ENCODE peak calls at places on chromosome 10, in ten cellular contexts. H is CD4-positive, alpha-beta memory T cell; C is NCI-H1105 treated with DMSO at 0.1 percent for 48 hours; I is stimulated activated CD4-positive, alpha-beta T cell treated with anti-CD3 and anti-CD28 coated beads, Interleukin-15, amount 100 ng/mL, for 24 hours; D is stimulated activated CD8-positive, alpha-beta memory T cell treated with anti-CD3 and anti-CD28 coated beads, Interleukin-12 subunit alpha, Interleukin-12 subunit beta, amount 100 ng/mL, for 4 hours; M is RWPE1; V is hepatic stellate cell; O is kidney; T is spleen; G is Calu3. J is an unnamed sample.
A peak's percentile ranks its signal among the peaks of the same experiment; 100 is the strongest.

GRCh38 chr10:92149261-92149660 is 141.6 kb downstream of the CPEB3 start:
- DNase-seq in M (no peak), V (no peak), H (no peak), T (no peak), I (no peak), O (no peak), G (no peak), D (no peak), C (no peak), J (no peak)

GRCh38 chr10:42488416-42488815 is 150.0 kb downstream of the ZNF33B start:
- DNase-seq in C (no peak), I (no peak), M (no peak), T (no peak), D (no peak), O (no peak), V (peak; percentile 27), G (no peak), H (no peak), J (no peak)

GRCh38 chr10:3978174-3978573 is 193.2 kb upstream of the KLF6 start:
- DNase-seq in O (no peak), V (no peak), I (no peak), C (no peak), M (peak; percentile 8), G (no peak), D (no peak), H (no peak), T (no peak), J (no peak)

GRCh38 chr10:131107970-131108369 is 203.6 kb downstream of the TCERG1L start:
- DNase-seq in D (no peak), G (no peak), O (no peak), I (no peak), C (no peak), M (no peak), H (no peak), V (no peak), T (no peak), J (no peak)

GRCh38 chr10:32147730-32148129 is 91.5 kb upstream of the KIF5B start:
- DNase-seq in C (no peak), V (no peak), D (no peak), M (no peak), I (no peak), O (no peak), T (no peak), H (no peak), G (no peak), J (no peak)

GRCh38 chr10:55233505-55233904 is 432.5 kb upstream of the PCDH15 start:
- DNase-seq in D (no peak), T (no peak), C (no peak), O (no peak), M (no peak), V (no peak), G (no peak), I (no peak), H (no peak), J (no peak)

GRCh38 chr10:71740069-71740468 is 20.5 kb upstream of the C10orf105 start:
- DNase-seq in C (peak; percentile 11), D (no peak), H (no peak), I (no peak), O (peak; percentile 71), G (no peak), V (peak; percentile 67), M (peak; percentile 80), T (no peak), J (peak; percentile 87)

GRCh38 chr10:131832056-131832685 is 68.6 kb upstream of the PPP2R2D start:
- DNase-seq in H (no peak), C (no peak), D (no peak), I (no peak), V (no peak), O (peak; percentile 49), T (peak; percentile 57), G (no peak), M (no peak), J (peak; percentile 77)

GRCh38 chr10:49539320-49539885 is 482 bp upstream of the ERCC6 start:
- DNase-seq in M (peak; percentile 57), O (peak; percentile 76), G (peak; percentile 36), C (peak; percentile 25), I (peak; percentile 34), V (peak; percentile 34), H (no peak), D (no peak), T (peak; percentile 90), J (no peak)

GRCh38 chr10:30840386-30841074 is 191.1 kb downstream of the ZNF438 start:
- DNase-seq in O (no peak), D (no peak), G (no peak), H (no peak), M (no peak), V (no peak), C (no peak), I (no peak), T (no peak), J (no peak)